ENCODE peak calls at places on chromosomes 3 and 15, in six cellular contexts. One of them, this sample, is unnamed.

GRCh38 chr15:91040851-91041250 is 18.5 kb upstream of the VPS33B start:
- DNase-seq in testis: no peak
- DNase-seq in ELR: no peak
- DNase-seq in activated CD8-positive, alpha-beta memory T cell treated with anti-CD3 and anti-CD28 coated beads, Interleukin-2, amount 50 U/mL, for 4 hours: no peak
- DNase-seq in activated naive CD4-positive, alpha-beta T cell: no peak
- DNase-seq in HEK293T: no peak
- DNase-seq in this sample: no peak

GRCh38 chr15:48177383-48177874 is 666 bp downstream of the MYEF2 start:
- DNase-seq in testis: peak; percentile 20
- DNase-seq in ELR: peak; percentile 68
- DNase-seq in activated CD8-positive, alpha-beta memory T cell treated with anti-CD3 and anti-CD28 coated beads, Interleukin-2, amount 50 U/mL, for 4 hours: no peak
- DNase-seq in activated naive CD4-positive, alpha-beta T cell: no peak
- DNase-seq in HEK293T: peak; percentile 19
- DNase-seq in this sample: no peak

GRCh38 chr3:60935709-60936108 is 315.5 kb downstream of the FHIT start:
- DNase-seq in testis: no peak
- DNase-seq in ELR: peak; percentile 25
- DNase-seq in activated CD8-positive, alpha-beta memory T cell treated with anti-CD3 and anti-CD28 coated beads, Interleukin-2, amount 50 U/mL, for 4 hours: no peak
- DNase-seq in activated naive CD4-positive, alpha-beta T cell: no peak
- DNase-seq in HEK293T: no peak
- DNase-seq in this sample: no peak

GRCh38 chr3:138270245-138270644 is 59.4 kb downstream of the NME9 start:
- DNase-seq in testis: no peak
- DNase-seq in ELR: no peak
- DNase-seq in activated CD8-positive, alpha-beta memory T cell treated with anti-CD3 and anti-CD28 coated beads, Interleukin-2, amount 50 U/mL, for 4 hours: no peak
- DNase-seq in activated naive CD4-positive, alpha-beta T cell: no peak
- DNase-seq in HEK293T: no peak
- DNase-seq in this sample: no peak

GRCh38 chr3:54213910-54214309 is 91.6 kb downstream of the CACNA2D3 start:
- DNase-seq in testis: no peak
- DNase-seq in ELR: peak; percentile 6
- DNase-seq in activated CD8-positive, alpha-beta memory T cell treated with anti-CD3 and anti-CD28 coated beads, Interleukin-2, amount 50 U/mL, for 4 hours: no peak
- DNase-seq in activated naive CD4-positive, alpha-beta T cell: no peak
- DNase-seq in HEK293T: no peak
- DNase-seq in this sample: no peak

GRCh38 chr15:42141246-42141645 is 15.2 kb downstream of the PLA2G4F start:
- DNase-seq in testis: no peak
- DNase-seq in ELR: no peak
- DNase-seq in activated CD8-positive, alpha-beta memory T cell treated with anti-CD3 and anti-CD28 coated beads, Interleukin-2, amount 50 U/mL, for 4 hours: no peak
- DNase-seq in activated naive CD4-positive, alpha-beta T cell: no peak
- DNase-seq in HEK293T: no peak
- DNase-seq in this sample: no peak

GRCh38 chr3:16084887-16085286 is 89.6 kb upstream of the GALNT15 start:
- DNase-seq in testis: no peak
- DNase-seq in ELR: peak; percentile 58
- DNase-seq in activated CD8-positive, alpha-beta memory T cell treated with anti-CD3 and anti-CD28 coated beads, Interleukin-2, amount 50 U/mL, for 4 hours: no peak
- DNase-seq in activated naive CD4-positive, alpha-beta T cell: no peak
- DNase-seq in HEK293T: no peak
- DNase-seq in this sample: no peak

GRCh38 chr3:143063018-143063417 is 56.6 kb upstream of the CHST2 start:
- DNase-seq in testis: no peak
- DNase-seq in ELR: peak; percentile 50
- DNase-seq in activated CD8-positive, alpha-beta memory T cell treated with anti-CD3 and anti-CD28 coated beads, Interleukin-2, amount 50 U/mL, for 4 hours: no peak
- DNase-seq in activated naive CD4-positive, alpha-beta T cell: no peak
- DNase-seq in HEK293T: no peak
- DNase-seq in this sample: no peak

GRCh38 chr3:126004692-126005091 is 35.7 kb downstream of the ROPN1B start:
- DNase-seq in testis: no peak
- DNase-seq in ELR: no peak
- DNase-seq in activated CD8-positive, alpha-beta memory T cell treated with anti-CD3 and anti-CD28 coated beads, Interleukin-2, amount 50 U/mL, for 4 hours: no peak
- DNase-seq in activated naive CD4-positive, alpha-beta T cell: no peak
- DNase-seq in HEK293T: no peak
- DNase-seq in this sample: no peak

This sample was measured in activated T-cell treated with anti-CD3 and anti-CD28 coated beads, Interleukin-2, amount 50 U/mL, for 4 hours.